ENCODE peak calls at places on chromosomes 3 and 15, in seven cellular contexts. L is lower lobe of right lung; W is activated T-helper 17 cell treated with anti-CD3 and anti-CD28 coated beads, Interleukin-2, amount 50 U/mL, for 72 hours; K is stimulated activated effector memory CD8-positive, alpha-beta T cell treated with anti-CD3 and anti-CD28 coated beads, Interleukin-12 subunit alpha, Interleukin-12 subunit beta, amount 100 ng/mL, for 72 hours; X is stimulated activated naive B cell treated with anti-CD40 and anti-IgM and Interleukin-4, amounts not matched to agents 10 μg/mL and 1 μg/mL and 100 μg/mL, for 72 hours; S is activated CD4-positive, alpha-beta T cell treated with anti-CD3 and anti-CD28 coated beads for 36 hours; N is effector memory CD8-positive, alpha-beta T cell. B is an unnamed sample.

GRCh38 chr3:57142335-57142734 is 22.8 kb downstream of the IL17RD start:
- ATAC-seq in L (no peak), W (no peak), K (no peak), X (no peak), S (no peak), N (no peak), B (peak)

GRCh38 chr3:51621091-51621892 is 49.8 kb upstream of the TEX264 start:
- ATAC-seq in L (peak), W (no peak), K (no peak), X (no peak), S (no peak), N (no peak), B (peak)

GRCh38 chr3:12232785-12233317 is 56.0 kb upstream of the PPARG start:
- ATAC-seq in L (no peak), W (peak), K (peak), X (no peak), S (peak), N (no peak), B (no peak)

GRCh38 chr15:98874773-98875172 is 132.8 kb downstream of the PGPEP1L start:
- ATAC-seq in L (peak), W (no peak), K (no peak), X (no peak), S (no peak), N (no peak), B (peak)

GRCh38 chr3:152718810-152719209 is 116.1 kb upstream of the P2RY1 start:
- ATAC-seq in L (no peak), W (no peak), K (no peak), X (no peak), S (no peak), N (no peak), B (no peak)

GRCh38 chr3:57048052-57048671 is 12.3 kb upstream of the SPATA12 start:
- ATAC-seq in L (peak), W (no peak), K (no peak), X (no peak), S (no peak), N (no peak), B (peak)

GRCh38 chr3:31840252-31840651 is 140.8 kb downstream of the OSBPL10 start:
- ATAC-seq in L (no peak), W (no peak), K (no peak), X (no peak), S (no peak), N (no peak), B (no peak)

GRCh38 chr3:59246719-59247401 is 197.0 kb upstream of the CFAP20DC start:
- ATAC-seq in L (no peak), W (no peak), K (no peak), X (peak), S (no peak), N (no peak), B (no peak)

GRCh38 chr15:48560321-48561051 is 85.0 kb downstream of the FBN1 start:
- ATAC-seq in L (no peak), W (no peak), K (no peak), X (no peak), S (no peak), N (no peak), B (peak)

GRCh38 chr3:40465456-40465855 is 8.3 kb downstream of the RPL14 start:
- ATAC-seq in L (no peak), W (no peak), K (no peak), X (no peak), S (no peak), N (no peak), B (no peak)

GRCh38 chr15:28082891-28083688 is 16.0 kb downstream of the OCA2 start:
- ATAC-seq in L (no peak), W (no peak), K (no peak), X (no peak), S (no peak), N (no peak), B (no peak)

GRCh38 chr3:99659965-99660364 is 21.6 kb downstream of the COL8A1 start:
- ATAC-seq in L (peak), W (no peak), K (no peak), X (no peak), S (no peak), N (no peak), B (peak)

GRCh38 chr3:194073926-194074325 is 62.0 kb upstream of the HES1 start:
- ATAC-seq in L (no peak), W (no peak), K (no peak), X (no peak), S (no peak), N (no peak), B (no peak)

GRCh38 chr3:167837430-167837829 is 101.9 kb downstream of the SERPINI1 start:
- ATAC-seq in L (no peak), W (no peak), K (no peak), X (no peak), S (no peak), N (no peak), B (no peak)

GRCh38 chr3:11583638-11584046 is 60.1 kb downstream of the VGLL4 start:
- ATAC-seq in L (no peak), W (no peak), K (no peak), X (no peak), S (no peak), N (no peak), B (no peak)

GRCh38 chr3:172380632-172381031 is 67.6 kb downstream of the GHSR start:
- ATAC-seq in L (no peak), W (no peak), K (no peak), X (no peak), S (no peak), N (no peak), B (no peak)